ENCODE peak calls at places on chromosomes 4 and X, in five cellular contexts. V is omental fat pad, A is NB4, U is GM12865, C is Calu3. S is an unnamed sample.

GRCh38 chrX:138740361-138740760 is 28.8 kb upstream of the FGF13 start:
- DNase-seq in V (no peak), A (no peak), U (no peak), C (no peak), S (no peak)

GRCh38 chrX:1466232-1466661 is 13.5 kb upstream of the ASMTL start:
- DNase-seq in V (no peak), A (no peak), U (no peak), C (no peak), S (no peak)

GRCh38 chr4:184156169-184156568 is 61.5 kb downstream of the ENPP6 start:
- DNase-seq in V (no peak), A (no peak), U (no peak), C (no peak), S (no peak)

GRCh38 chrX:141341341-141341740 is 99.0 kb upstream of the SPANXC start:
- DNase-seq in V (no peak), A (no peak), U (no peak), C (no peak), S (no peak)

GRCh38 chr4:182922551-182923284 is 5.5 kb upstream of the DCTD start:
- DNase-seq in V (no peak), A (no peak), U (no peak), C (peak), S (no peak)

GRCh38 chr4:75037253-75037652 is 104.3 kb downstream of the PARM1 start:
- DNase-seq in V (no peak), A (no peak), U (peak), C (no peak), S (no peak)

GRCh38 chr4:158018090-158018808 is 154.6 kb downstream of the GASK1B start:
- DNase-seq in V (no peak), A (no peak), U (no peak), C (no peak), S (no peak)

GRCh38 chr4:38313175-38313574 is 350.8 kb upstream of the KLF3 start:
- DNase-seq in V (no peak), A (no peak), U (no peak), C (peak), S (no peak)

GRCh38 chrX:70454441-70455365 is 10.1 kb downstream of the DLG3 start:
- DNase-seq in V (peak), A (peak), U (peak), C (peak), S (peak)

GRCh38 chrX:53251307-53251706 is 26.3 kb upstream of the KDM5C start:
- DNase-seq in V (no peak), A (no peak), U (no peak), C (no peak), S (no peak)

GRCh38 chr4:156710571-156711195 is 260.9 kb downstream of the PDGFC start:
- DNase-seq in V (no peak), A (no peak), U (no peak), C (no peak), S (no peak)

GRCh38 chr4:15197005-15197404 is 194.7 kb downstream of the CPEB2 start:
- DNase-seq in V (no peak), A (peak), U (peak), C (no peak), S (peak)

GRCh38 chr4:112951362-112951962 is 98.0 kb upstream of the ANK2 start:
- DNase-seq in V (no peak), A (peak), U (peak), C (no peak), S (no peak)

GRCh38 chr4:146235654-146236570 is 21.6 kb downstream of the REELD1 start:
- DNase-seq in V (no peak), A (peak), U (no peak), C (no peak), S (no peak)

GRCh38 chr4:39036172-39036571 is 4.0 kb upstream of the TMEM156 start:
- DNase-seq in V (no peak), A (no peak), U (no peak), C (peak), S (no peak)

GRCh38 chr4:110055014-110055768 is 142.5 kb downstream of the EGF start:
- DNase-seq in V (no peak), A (no peak), U (peak), C (no peak), S (no peak)

GRCh38 chr4:32163125-32163524 is 1443.0 kb downstream of the PCDH7 start:
- DNase-seq in V (no peak), A (peak), U (no peak), C (no peak), S (no peak)

GRCh38 chr4:123952530-123953274 is 556.1 kb downstream of the SPRY1 start:
- DNase-seq in V (no peak), A (no peak), U (no peak), C (no peak), S (no peak)

GRCh38 chrX:96435636-96436035 is 249.0 kb upstream of the DIAPH2 start:
- DNase-seq in V (no peak), A (no peak), U (no peak), C (no peak), S (no peak)

GRCh38 chrX:7139202-7140081 is 8.1 kb upstream of the STS start:
- DNase-seq in V (no peak), A (no peak), U (no peak), C (no peak), S (no peak)

DNA sequence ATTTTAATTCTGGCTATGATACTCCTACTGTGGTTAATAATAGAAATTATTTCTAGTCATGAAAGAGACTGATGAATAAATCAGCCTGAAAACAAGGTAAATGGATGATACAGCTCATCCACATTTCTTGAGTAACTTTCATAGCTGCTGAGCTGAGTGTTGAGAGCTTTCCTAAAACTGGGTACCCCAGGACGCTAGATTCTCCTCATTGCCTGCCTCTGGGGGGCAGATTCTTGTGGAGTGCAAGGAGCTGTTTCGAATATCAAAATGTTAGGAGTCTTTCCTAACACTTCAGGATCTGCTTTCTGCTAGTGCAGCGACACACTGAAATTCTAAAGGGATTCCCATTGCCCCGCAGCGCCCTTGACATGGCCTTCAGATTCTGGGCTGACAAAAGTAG is 2.1 kb downstream of the MND1 start:
- DNase-seq in V (no peak), A (peak), U (no peak), C (no peak), S (no peak)
- TF ChIP-seq CTCF in V (no peak), A (peak), U (no peak), C (no peak), S (no peak)

GRCh38 chr4:165343353-165344191 is 16.1 kb downstream of the MSMO1 start:
- DNase-seq in V (no peak), A (peak), U (peak), C (no peak), S (no peak)
- TF ChIP-seq CTCF in V (no peak), A (peak), U (peak), C (no peak), S (peak)

GRCh38 chr4:64882311-64883086 is 473.2 kb upstream of the TECRL start:
- DNase-seq in V (no peak), A (no peak), U (no peak), C (no peak), S (no peak)
- TF ChIP-seq CTCF in V (no peak), A (no peak), U (no peak), C (no peak), S (no peak)

GRCh38 chr4:132818091-132818490 is 331.0 kb upstream of the PCDH10 start:
- DNase-seq in V (no peak), A (peak), U (no peak), C (no peak), S (peak)
- TF ChIP-seq CTCF in V (no peak), A (peak), U (no peak), C (no peak), S (peak)